ENCODE peak calls at places on chromosomes 4 and X, in seven cellular contexts. E is upper lobe of right lung, B is tibial nerve, A is MM.1S, Y is mucosa of descending colon, C is Panc1, S is heart right ventricle. J is an unnamed sample. For H3K9me3, the result is how much of the 10 kb centered on the place peaks cover.

GRCh38 chr4:109235683-109236082 is 66.8 kb downstream of the COL25A1 start:
- DNase-seq in S (no peak), E (no peak), C (no peak), A (peak), B (no peak), Y (no peak), J (no peak)

GRCh38 chr4:113446019-113446418 is 315.5 kb downstream of the CAMK2D start:
- DNase-seq in A (no peak), E (no peak), S (no peak), Y (no peak), B (no peak), C (no peak), J (no peak)

GRCh38 chrX:134836497-134836968 is 154.3 kb upstream of the SMIM10 start:
- DNase-seq in Y (no peak), S (peak), E (no peak), C (peak), B (no peak), A (no peak), J (no peak)

GRCh38 chrX:113982766-113983165 is 601.1 kb upstream of the HTR2C start:
- DNase-seq in Y (peak), S (no peak), C (no peak), B (no peak), A (no peak), E (no peak), J (no peak)

GRCh38 chr4:107760281-107760947 is 40.4 kb upstream of the PAPSS1 start:
- DNase-seq in E (no peak), A (no peak), Y (peak), S (no peak), B (no peak), C (no peak), J (no peak)

GRCh38 chr4:7999279-7999678 is 59.6 kb upstream of the AFAP1 start:
- DNase-seq in E (no peak), A (no peak), S (no peak), B (no peak), C (no peak), Y (no peak), J (no peak)

GRCh38 chr4:2796261-2797187 is 3.6 kb downstream of the SH3BP2 start:
- DNase-seq in S (no peak), E (peak), Y (peak), A (no peak), C (no peak), B (no peak), J (no peak)

GRCh38 chrX:9530848-9531274 is 66.0 kb downstream of the TBL1X start:
- DNase-seq in C (no peak), S (peak), Y (peak), E (peak), B (peak), A (no peak), J (no peak)

GRCh38 chr4:53907772-53908171 is 156.6 kb downstream of the CHIC2 start:
- DNase-seq in E (no peak), C (no peak), A (no peak), B (no peak), S (no peak), Y (no peak), J (no peak)

GRCh38 chrX:119398974-119399771 is at the start of gene SLC25A43:
- DNase-seq in S (peak), Y (peak), A (peak), B (no peak), C (no peak), E (peak), J (no peak)

GRCh38 chrX:150574824-150575409 is 6.5 kb downstream of the MTM1 start:
- DNase-seq in B (no peak), S (no peak), C (no peak), E (no peak), A (peak), Y (no peak), J (no peak)

GRCh38 chrX:44096666-44097065 is 123.5 kb upstream of the NDP start:
- DNase-seq in B (no peak), A (no peak), C (no peak), Y (no peak), S (no peak), E (no peak), J (no peak)

GRCh38 chrX:29269390-29269789 is 682.1 kb downstream of the IL1RAPL1 start:
- DNase-seq in Y (no peak), B (no peak), C (no peak), E (no peak), S (no peak), A (no peak), J (no peak)

GRCh38 chrX:97267376-97267775 is 383.7 kb downstream of the RPA4 start:
- DNase-seq in A (no peak), C (no peak), Y (no peak), E (no peak), B (no peak), S (no peak), J (no peak)

GRCh38 chrX:71911023-71911730 is 532 bp downstream of the NHSL2 start:
- DNase-seq in E (no peak), B (no peak), C (no peak), S (no peak), Y (no peak), A (peak), J (no peak)

GRCh38 chr4:89737888-89738287 is 99.1 kb downstream of the SNCA start:
- DNase-seq in A (no peak), E (no peak), C (no peak), B (no peak), Y (no peak), S (no peak), J (no peak)

GRCh38 chr4:108920688-108921087 is 157.8 kb upstream of the ETNPPL start:
- DNase-seq in E (no peak), B (no peak), A (no peak), C (no peak), S (no peak), Y (no peak), J (no peak)

GRCh38 chrX:107549504-107549903 is 78.8 kb upstream of the PRPS1 start:
- DNase-seq in A (no peak), B (no peak), Y (no peak), E (no peak), S (no peak), C (no peak), J (no peak)

GRCh38 chrX:17669458-17669857 is 67.8 kb upstream of the SCML1 start:
- DNase-seq in C (no peak), E (no peak), A (no peak), B (no peak), S (no peak), Y (no peak), J (no peak)
- H3K4me3 ChIP-seq in C (no peak), E (no peak), A (no peak), B (no peak), S (no peak), Y (no peak), J (no peak)

DNA sequence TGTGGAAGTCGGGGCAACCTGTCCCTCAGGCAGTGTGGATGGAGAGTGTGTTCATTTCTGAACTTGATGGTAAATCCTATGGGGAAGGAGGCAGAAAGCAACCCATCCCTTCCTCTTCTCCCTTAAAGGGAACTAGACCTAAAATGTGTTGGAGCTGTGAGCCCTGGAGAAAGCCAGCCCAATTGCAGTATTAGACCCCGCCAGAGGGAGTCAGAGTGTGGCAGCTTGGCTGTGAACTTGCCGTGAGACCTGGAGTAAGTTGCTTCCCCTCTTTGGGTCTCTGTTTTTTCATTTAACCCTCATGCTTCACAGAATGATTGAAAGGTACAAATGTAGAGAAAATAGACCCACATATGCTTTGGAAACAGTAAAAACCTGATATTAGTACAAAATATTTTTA is 108.7 kb upstream of the PAK3 start:
- DNase-seq in B (no peak), Y (no peak), A (no peak), S (no peak), E (no peak), C (no peak), J (no peak)
- TF ChIP-seq CTCF in B (no peak), Y (no peak), A (no peak), S (no peak), E (no peak), C (peak), J (no peak)

GRCh38 chr4:174041555-174042110 is 241.8 kb downstream of the FBXO8 start:
- DNase-seq in C (no peak), Y (no peak), B (no peak), S (no peak), A (no peak), E (no peak), J (no peak)

GRCh38 chr4:174045381-174045780 is 238.1 kb downstream of the FBXO8 start:
- DNase-seq in A (no peak), B (no peak), Y (no peak), E (no peak), S (no peak), C (no peak), J (no peak)

DNA sequence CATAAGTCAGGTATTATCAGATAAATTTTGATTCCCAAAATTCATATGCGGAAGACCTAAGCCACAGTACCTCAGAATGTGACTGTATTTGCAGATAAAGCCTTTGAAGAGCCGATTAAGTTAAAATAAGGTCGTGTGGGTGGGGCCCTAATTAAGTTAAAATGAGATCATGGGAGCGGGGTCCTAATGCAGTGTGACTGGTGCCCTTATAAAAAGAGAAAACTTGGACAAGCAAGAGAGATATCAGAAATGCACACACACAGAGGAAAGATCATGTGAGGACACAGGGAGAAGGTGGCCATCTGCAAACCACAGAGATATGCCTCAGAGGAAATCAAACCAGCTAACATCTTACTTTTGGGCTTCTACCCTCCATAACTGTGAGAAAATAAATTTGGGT is 236.1 kb downstream of the FBXO8 start:
- DNase-seq in A (no peak), E (no peak), Y (no peak), B (no peak), C (no peak), S (no peak), J (no peak)
- H3K9me3 ChIP-seq in A (under half), E (under half), Y (under half), B (under half), C (under half), S (under half), J (under half)

GRCh38 chrX:153874366-153875125 is 11.4 kb downstream of the L1CAM start:
- DNase-seq in B (no peak), Y (no peak), C (no peak), E (no peak), A (no peak), S (no peak), J (no peak)
- H3K4me3 ChIP-seq in B (no peak), Y (no peak), C (no peak), E (no peak), A (no peak), S (no peak), J (no peak)

GRCh38 chr4:169185133-169185956 is 85.4 kb downstream of the SH3RF1 start:
- DNase-seq in C (no peak), A (no peak), Y (no peak), E (no peak), B (no peak), S (no peak), J (no peak)
- TF ChIP-seq CTCF in C (peak), A (no peak), Y (no peak), E (peak), B (no peak), S (no peak), J (no peak)

GRCh38 chrX:81238166-81238565 is 36.3 kb downstream of the SH3BGRL start:
- DNase-seq in E (no peak), S (no peak), A (no peak), Y (no peak), C (no peak), B (no peak), J (no peak)

GRCh38 chrX:81241753-81242152 is 39.9 kb downstream of the SH3BGRL start:
- DNase-seq in Y (no peak), S (no peak), A (no peak), E (no peak), C (no peak), B (no peak), J (no peak)

GRCh38 chrX:81237516-81237915 is 35.6 kb downstream of the SH3BGRL start:
- DNase-seq in S (no peak), C (no peak), B (no peak), E (no peak), Y (no peak), A (no peak), J (no peak)

DNA sequence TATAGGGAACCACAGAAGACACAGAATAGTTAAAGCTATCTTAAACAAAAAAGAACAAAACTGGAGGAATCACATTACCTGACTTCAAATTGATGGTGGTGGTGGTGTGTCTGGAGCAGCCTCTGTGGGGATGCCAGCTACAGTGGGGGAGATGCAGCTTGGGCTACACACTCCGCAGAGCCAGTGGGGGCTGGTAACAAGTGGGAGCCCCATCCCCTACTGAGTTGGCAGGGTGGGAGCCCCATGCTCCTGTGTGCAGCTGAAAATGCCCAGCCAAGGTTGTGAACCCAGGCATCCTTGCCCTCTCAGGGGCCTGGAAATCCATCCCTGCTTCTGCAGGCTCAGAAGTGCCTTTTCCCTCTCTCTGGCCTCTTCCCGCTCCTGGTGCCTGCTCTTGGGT is 38.8 kb downstream of the SH3BGRL start:
- DNase-seq in A (no peak), E (no peak), C (no peak), B (no peak), S (no peak), Y (no peak), J (no peak)
- H3K9me3 ChIP-seq in A (under half), E (under half), C (under half), B (under half), S (under half), Y (under half), J (under half)

GRCh38 chr4:167688660-167689142 is 403.6 kb upstream of the ANXA10 start:
- DNase-seq in A (no peak), E (no peak), S (no peak), B (no peak), Y (no peak), C (no peak), J (no peak)
- H3K4me3 ChIP-seq in A (no peak), E (no peak), S (no peak), B (no peak), Y (no peak), C (peak), J (no peak)

GRCh38 chrX:46380148-46380752 is 165.0 kb downstream of the ZNF674 start:
- DNase-seq in S (no peak), C (no peak), E (no peak), A (peak), Y (no peak), B (no peak), J (no peak)

GRCh38 chrX:46386511-46386910 is 158.7 kb downstream of the ZNF674 start:
- DNase-seq in A (no peak), B (no peak), E (no peak), S (no peak), C (no peak), Y (no peak), J (no peak)

GRCh38 chrX:46383006-46383405 is 162.2 kb downstream of the ZNF674 start:
- DNase-seq in B (no peak), S (no peak), A (no peak), Y (no peak), C (no peak), E (no peak), J (no peak)

GRCh38 chrX:46382595-46382994 is 162.6 kb downstream of the ZNF674 start:
- DNase-seq in A (no peak), B (no peak), C (no peak), E (no peak), S (no peak), Y (no peak), J (no peak)

GRCh38 chrX:46381630-46382029 is 163.6 kb downstream of the ZNF674 start:
- DNase-seq in A (peak), S (no peak), E (no peak), B (peak), Y (peak), C (no peak), J (no peak)
- TF ChIP-seq CTCF in A (peak), S (peak), E (peak), B (peak), Y (no peak), C (peak), J (no peak)

GRCh38 chr4:66252291-66252690 is 582.0 kb upstream of the EPHA5 start:
- DNase-seq in E (no peak), B (no peak), C (no peak), A (no peak), Y (no peak), S (no peak), J (no peak)
- H3K9me3 ChIP-seq in E (under half), B (under half), C (under half), A (under half), Y (under half), S (under half), J (under half)